ENCODE peak calls at places on chromosomes 6 and 20, in seven cellular contexts. Q is activated T-helper 1 cell treated with anti-CD3 and anti-CD28 coated beads, Interleukin-2, amount 50 U/mL, for 16 hours; I is GM06990; D is heart left ventricle; M is prostate gland; T is NCI-H2171; H is stimulated activated CD4-positive, alpha-beta T cell treated with anti-CD3 and anti-CD28 coated beads, Interleukin-1b, Interleukin-23, amount 100 ng/mL, for 24 hours. O is an unnamed sample.

GRCh38 chr20:36836591-36837329 is 39.2 kb upstream of the TLDC2 start:
- DNase-seq in D (peak; percentile 50), Q (no peak), M (no peak), H (no peak), T (no peak), I (peak; percentile 60), O (peak; percentile 73)

GRCh38 chr6:44176935-44177509 is 18.4 kb downstream of the CAPN11 start:
- DNase-seq in H (no peak), I (peak; percentile 70), D (no peak), Q (no peak), M (no peak), T (no peak), O (peak; percentile 61)

GRCh38 chr20:6704132-6704861 is 63.2 kb upstream of the BMP2 start:
- DNase-seq in D (no peak), T (no peak), H (no peak), Q (no peak), M (peak; percentile 23), I (no peak), O (no peak)

GRCh38 chr20:45970646-45971424 is 1.2 kb downstream of the ZNF335 start:
- DNase-seq in D (peak; percentile 29), M (no peak), Q (no peak), T (no peak), H (no peak), I (no peak), O (no peak)

GRCh38 chr20:3711418-3712043 is 869 bp downstream of the SIGLEC1 start:
- DNase-seq in T (no peak), M (no peak), Q (no peak), I (no peak), H (no peak), D (no peak), O (no peak)

GRCh38 chr6:134240664-134241431 is 77.1 kb downstream of the SGK1 start:
- DNase-seq in Q (peak; percentile 44), D (peak; percentile 69), T (no peak), I (no peak), M (peak; percentile 12), H (peak; percentile 30), O (peak; percentile 44)

GRCh38 chr20:10469599-10469998 is 34.5 kb downstream of the SLX4IP start:
- DNase-seq in M (peak; percentile 85), D (peak; percentile 43), H (no peak), I (no peak), T (no peak), Q (no peak), O (no peak)

GRCh38 chr6:56814308-56814707 is 140.6 kb upstream of the BEND6 start:
- DNase-seq in D (no peak), I (no peak), H (no peak), T (no peak), Q (no peak), M (no peak), O (no peak)

GRCh38 chr6:82720992-82721391 is 344.6 kb downstream of the UBE3D start:
- DNase-seq in H (no peak), T (no peak), I (no peak), D (no peak), M (no peak), Q (no peak), O (no peak)

GRCh38 chr6:106466211-106466610 is 105.7 kb downstream of the CRYBG1 start:
- DNase-seq in I (no peak), D (no peak), M (no peak), H (no peak), T (no peak), Q (no peak), O (no peak)

GRCh38 chr6:25899580-25900408 is 25.8 kb upstream of the SLC17A3 start:
- DNase-seq in D (no peak), Q (no peak), H (no peak), T (no peak), M (no peak), I (no peak), O (no peak)

GRCh38 chr6:45031601-45032000 is 296.5 kb upstream of the RUNX2 start:
- DNase-seq in H (no peak), D (no peak), Q (no peak), I (peak; percentile 6), T (no peak), M (no peak), O (no peak)

GRCh38 chr6:53309059-53309896 is 39.5 kb downstream of the ELOVL5 start:
- DNase-seq in Q (no peak), M (no peak), D (peak; percentile 23), T (no peak), H (no peak), I (peak; percentile 51), O (no peak)

GRCh38 chr6:135060076-135060475 is 5.5 kb upstream of the HBS1L start:
- DNase-seq in M (no peak), D (no peak), Q (no peak), T (no peak), I (no peak), H (no peak), O (no peak)

GRCh38 chr6:167136376-167136775 is 13.5 kb downstream of the CCR6 start:
- DNase-seq in T (no peak), M (no peak), I (no peak), D (no peak), H (no peak), Q (no peak), O (no peak)

GRCh38 chr20:3890410-3890751 is 1.2 kb downstream of the PANK2 start:
- DNase-seq in H (no peak), D (no peak), T (peak; percentile 27), I (no peak), M (no peak), Q (no peak), O (no peak)

GRCh38 chr6:26394289-26394688 is 7.8 kb upstream of the BTN3A1 start:
- DNase-seq in Q (no peak), M (no peak), I (no peak), T (peak; percentile 58), D (no peak), H (no peak), O (no peak)

GRCh38 chr6:7273709-7274108 is 39.3 kb downstream of the SSR1 start:
- DNase-seq in Q (no peak), D (no peak), H (no peak), I (no peak), M (no peak), T (no peak), O (peak; percentile 47)

GRCh38 chr6:15158821-15159619 is 86.8 kb upstream of the JARID2 start:
- DNase-seq in T (no peak), D (no peak), I (no peak), H (no peak), M (no peak), Q (no peak), O (no peak)

O was measured in stimulated activated effector memory CD8-positive, alpha-beta T cell treated with anti-CD3 and anti-CD28 coated beads, Interleukin-12 subunit alpha, Interleukin-12 subunit beta, amount 100 ng/mL, for 72 hours.